ENCODE peak calls at places on chromosomes 4 and X, in ten cellular contexts. F, M, S, H, B, J, P, A, I and V are unnamed samples.

GRCh38 chr4:171186700-171187099 is 626.5 kb upstream of the GALNTL6 start:
- DNase-seq in F (no peak), M (no peak), S (no peak), H (peak; percentile 39), B (no peak), J (no peak), P (no peak), A (no peak), I (no peak), V (peak; percentile 22)

GRCh38 chrX:108732630-108733321 is 3.6 kb downstream of the IRS4 start:
- DNase-seq in F (no peak), M (no peak), S (no peak), H (no peak), B (peak; percentile 46), J (no peak), P (no peak), A (no peak), I (no peak), V (no peak)

GRCh38 chr4:152719856-152720556 is 40.2 kb upstream of the TMEM154 start:
- DNase-seq in F (no peak), M (no peak), S (no peak), H (no peak), B (no peak), J (peak; percentile 59), P (no peak), A (no peak), I (no peak), V (no peak)

GRCh38 chr4:4423706-4424498 is 37.0 kb downstream of the NSG1 start:
- DNase-seq in F (no peak), M (no peak), S (no peak), H (no peak), B (no peak), J (no peak), P (no peak), A (no peak), I (no peak), V (no peak)

GRCh38 chrX:47311857-47312774 is 58.3 kb upstream of the ZNF157 start:
- DNase-seq in F (no peak), M (peak; percentile 55), S (peak; percentile 4), H (peak; percentile 59), B (peak; percentile 60), J (peak; percentile 62), P (peak; percentile 35), A (peak; percentile 43), I (peak; percentile 72), V (peak; percentile 53)

GRCh38 chr4:89829470-89830138 is 7.4 kb downstream of the SNCA start:
- DNase-seq in F (peak; percentile 27), M (no peak), S (no peak), H (no peak), B (no peak), J (peak; percentile 86), P (no peak), A (peak; percentile 10), I (peak; percentile 43), V (no peak)

GRCh38 chr4:83361416-83362196 is 27.0 kb upstream of the HPSE start:
- DNase-seq in F (no peak), M (no peak), S (no peak), H (no peak), B (no peak), J (no peak), P (no peak), A (no peak), I (no peak), V (no peak)

GRCh38 chr4:142128529-142128928 is 492.1 kb downstream of the IL15 start:
- DNase-seq in F (no peak), M (no peak), S (no peak), H (no peak), B (peak; percentile 57), J (no peak), P (no peak), A (no peak), I (peak; percentile 52), V (peak; percentile 5)

GRCh38 chr4:76704133-76704881 is 193.6 kb downstream of the SOWAHB start:
- DNase-seq in F (no peak), M (peak; percentile 70), S (no peak), H (no peak), B (no peak), J (peak; percentile 87), P (peak; percentile 68), A (peak; percentile 79), I (peak; percentile 86), V (no peak)

GRCh38 chr4:128521156-128521555 is 233.5 kb upstream of the PGRMC2 start:
- DNase-seq in F (no peak), M (no peak), S (no peak), H (no peak), B (no peak), J (no peak), P (no peak), A (no peak), I (no peak), V (no peak)

GRCh38 chrX:115690554-115691216 is 129.7 kb downstream of the PLS3 start:
- DNase-seq in F (peak; percentile 23), M (peak; percentile 31), S (no peak), H (peak; percentile 63), B (no peak), J (peak; percentile 64), P (peak; percentile 37), A (peak; percentile 35), I (peak; percentile 79), V (peak; percentile 57)

GRCh38 chrX:136577562-136577961 is 45.5 kb downstream of the VGLL1 start:
- DNase-seq in F (no peak), M (peak; percentile 54), S (peak; percentile 31), H (peak; percentile 43), B (peak; percentile 70), J (peak; percentile 37), P (peak; percentile 24), A (peak; percentile 61), I (peak; percentile 55), V (peak; percentile 40)

GRCh38 chr4:139454646-139455045 is 725 bp downstream of the RAB33B start:
- DNase-seq in F (no peak), M (no peak), S (no peak), H (no peak), B (no peak), J (no peak), P (no peak), A (no peak), I (no peak), V (no peak)

GRCh38 chr4:113069212-113069892 is 19.9 kb downstream of the ANK2 start:
- DNase-seq in F (no peak), M (no peak), S (no peak), H (no peak), B (no peak), J (peak; percentile 26), P (no peak), A (no peak), I (peak; percentile 14), V (no peak)

DNA sequence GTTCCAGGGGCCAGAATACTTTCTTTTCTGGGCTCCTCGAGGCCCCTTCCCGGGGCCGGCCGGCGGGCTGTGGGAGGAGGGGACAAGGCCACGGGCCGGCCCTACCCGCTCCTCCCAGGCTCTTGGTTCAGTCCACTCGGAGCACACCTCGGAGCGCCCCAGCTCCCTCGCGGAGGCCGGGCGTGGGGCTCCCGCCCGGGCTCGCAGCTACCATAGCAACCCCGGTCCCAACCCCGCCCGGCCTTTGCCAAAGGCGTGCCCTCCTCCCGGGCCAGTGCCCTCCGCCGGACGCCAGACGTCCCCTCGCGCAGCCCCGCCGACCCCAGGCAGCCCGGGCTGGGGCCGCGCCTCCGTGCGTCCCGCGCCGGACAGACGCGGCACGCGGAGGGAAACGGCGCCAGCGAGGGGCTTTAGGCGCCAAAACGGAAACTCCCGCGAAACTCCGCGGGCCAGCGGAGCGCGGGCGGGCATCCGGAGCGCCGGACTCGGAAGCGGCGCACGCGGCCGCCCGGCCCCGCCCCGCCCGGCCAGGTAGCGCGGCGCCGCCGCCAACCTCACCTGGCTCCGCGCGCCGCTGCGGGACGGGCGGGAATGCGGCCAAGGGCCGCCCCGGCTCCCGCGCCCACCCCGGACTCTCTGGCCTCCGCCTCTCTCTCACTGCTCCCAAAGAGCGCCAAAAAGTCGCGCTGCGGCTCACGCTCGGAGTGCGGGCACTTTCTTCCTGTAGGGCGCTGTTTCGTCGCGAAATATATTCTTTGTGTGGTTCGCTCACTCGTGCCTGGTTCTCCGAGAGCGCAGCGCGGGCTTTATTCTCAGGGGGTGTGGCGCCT is 633 bp upstream of the MBNL3 start:
- DNase-seq in F (no peak), M (peak; percentile 78), S (peak; percentile 18), H (peak; percentile 39), B (peak; percentile 67), J (peak; percentile 66), P (no peak), A (peak; percentile 81), I (peak; percentile 62), V (peak; percentile 76)
- H3K27ac ChIP-seq in F (peak overlapping the region; percentile 81), M (peak overlapping the region; percentile 94), S (peak overlapping the region; percentile 66), H (peak overlapping the region; percentile 94), B (peak overlapping the region; percentile 67), J (peak overlapping the region; percentile 75), P (no peak overlapping the region), A (peak overlapping the region; percentile 90), I (peak overlapping the region; percentile 64), V (peak overlapping the region; percentile 63)

GRCh38 chr4:893995-894705 is 38.0 kb downstream of the GAK start:
- DNase-seq in F (no peak), M (no peak), S (no peak), H (no peak), B (no peak), J (no peak), P (no peak), A (no peak), I (no peak), V (no peak)
- H3K36me3 ChIP-seq in F (peaks cover 33% of the 10 kb centered on the region), M (peaks cover 100% of the 10 kb centered on the region), S (peaks cover 38% of the 10 kb centered on the region), H (peaks cover 61% of the 10 kb centered on the region), B (no peaks in the 10 kb centered on the region), J (no peaks in the 10 kb centered on the region), P (peaks cover 4% of the 10 kb centered on the region), A (no peaks in the 10 kb centered on the region), I (peaks cover 30% of the 10 kb centered on the region), V (peaks cover 33% of the 10 kb centered on the region)

DNA sequence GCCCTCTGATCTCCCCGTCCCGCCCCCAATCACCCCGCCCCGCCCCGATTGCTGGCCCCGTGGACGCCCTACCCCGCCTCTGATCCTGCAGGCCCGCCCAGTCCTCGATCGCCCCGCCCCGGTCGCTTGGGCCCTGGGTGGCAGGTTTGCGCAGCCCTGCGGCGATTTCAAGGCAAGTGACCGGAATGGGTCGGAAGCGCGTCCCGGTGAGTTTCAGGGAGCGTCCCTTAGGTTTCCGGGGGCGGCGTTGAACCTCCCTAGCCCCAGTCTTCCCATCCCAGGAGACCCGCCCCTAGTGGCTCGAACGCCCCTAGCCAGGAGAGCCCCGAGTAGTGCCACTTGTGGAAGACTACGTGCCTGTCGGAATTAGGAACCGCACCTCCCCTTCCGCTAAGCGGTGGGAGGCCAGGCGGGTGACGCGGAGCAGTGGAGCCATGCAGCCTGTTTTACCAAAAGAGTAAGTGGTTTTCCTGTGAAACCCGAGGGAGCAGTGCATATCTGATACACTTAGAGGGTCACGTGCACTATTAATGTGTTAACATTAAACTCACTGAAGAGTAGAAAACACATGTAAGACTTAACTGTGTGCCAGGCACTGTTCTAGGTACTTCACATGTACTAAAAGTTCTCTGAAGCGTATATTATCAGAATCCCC is 350 bp upstream of the TEC start:
- DNase-seq in F (peak; percentile 74), M (peak; percentile 96), S (peak; percentile 82), H (peak; percentile 95), B (peak; percentile 85), J (peak; percentile 85), P (peak; percentile 88), A (peak; percentile 97), I (peak; percentile 71), V (peak; percentile 97)
- TF ChIP-seq CTCF in F (peak; percentile 31), M (no peak), S (no peak), H (no peak), B (no peak), J (no peak), P (no peak), A (no peak), I (peak; percentile 40), V (no peak)

DNA sequence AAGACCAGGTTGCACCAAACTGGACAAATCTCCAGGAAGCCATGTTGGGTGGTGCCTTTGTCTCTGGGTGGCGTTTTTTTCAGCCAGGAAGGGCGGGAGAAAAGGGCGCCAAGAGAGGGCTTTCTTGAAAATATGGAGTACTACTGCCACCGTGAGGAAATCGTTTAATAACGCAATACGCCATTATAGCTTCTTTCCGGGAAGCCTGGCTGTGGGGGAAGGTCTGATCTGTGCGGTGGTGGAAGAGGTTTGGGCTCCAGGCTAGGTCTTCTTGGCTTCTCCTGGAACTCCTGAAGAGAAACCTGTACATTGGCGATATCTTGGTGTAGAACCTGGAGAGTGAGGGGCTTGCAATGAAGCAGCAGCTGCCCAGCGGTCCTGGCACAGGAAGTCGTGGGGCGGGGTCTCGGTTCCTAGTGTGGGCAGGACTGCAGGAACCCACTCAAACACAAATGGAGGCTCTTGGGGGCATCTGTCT is 202.7 kb downstream of the OR13H1 start:
- DNase-seq in F (peak; percentile 87), M (peak; percentile 86), S (no peak), H (peak; percentile 93), B (peak; percentile 89), J (peak; percentile 79), P (peak; percentile 2), A (peak; percentile 89), I (no peak), V (no peak)
- H3K27ac ChIP-seq in F (peak overlapping the region; percentile 93), M (peak overlapping the region; percentile 80), S (no peak overlapping the region), H (peak overlapping the region; percentile 98), B (no peak overlapping the region), J (peak overlapping the region; percentile 57), P (no peak overlapping the region), A (no peak overlapping the region), I (peak overlapping the region; percentile 69), V (no peak overlapping the region)